ENCODE peak calls at places on chromosome 6, in five cellular contexts. I, M, E, X and K are unnamed samples.
A peak's percentile ranks its signal among the peaks of the same experiment; 100 is the strongest.

GRCh38 chr6:11785449-11785951 is 6.9 kb upstream of the ADTRP start:
- DNase-seq in M (no peak), E (no peak), X (no peak), I (no peak), K (no peak)

GRCh38 chr6:138377844-138378243 is at the start of gene SMIM28:
- DNase-seq in X (no peak), M (no peak), E (no peak), I (no peak), K (no peak)

GRCh38 chr6:43097098-43097489 is 21.0 kb downstream of the PTK7 start:
- DNase-seq in I (no peak), M (no peak), E (no peak), X (no peak), K (no peak)

GRCh38 chr6:166032366-166033171 is 135.1 kb downstream of the TBXT start:
- DNase-seq in I (no peak), M (peak; percentile 96), E (no peak), X (no peak), K (no peak)

GRCh38 chr6:90461367-90461766 is 125.5 kb downstream of the MAP3K7 start:
- DNase-seq in I (no peak), M (no peak), X (no peak), E (no peak), K (no peak)

GRCh38 chr6:73073238-73073637 is 152.1 kb downstream of the KHDC1L start:
- DNase-seq in E (no peak), I (no peak), M (no peak), X (no peak), K (no peak)

GRCh38 chr6:105795913-105796517 is 290.1 kb upstream of the PRDM1 start:
- DNase-seq in X (no peak), M (no peak), E (no peak), I (no peak), K (no peak)

GRCh38 chr6:101114703-101115102 is 233.6 kb upstream of the ASCC3 start:
- DNase-seq in I (no peak), X (peak; percentile 29), M (peak; percentile 52), E (no peak), K (no peak)

GRCh38 chr6:134247271-134247833 is 70.6 kb downstream of the SGK1 start:
- DNase-seq in M (no peak), I (peak; percentile 86), X (no peak), E (peak; percentile 52), K (peak; percentile 38)

GRCh38 chr6:127345521-127345920 is 2.1 kb upstream of the ECHDC1 start:
- DNase-seq in M (no peak), E (no peak), I (no peak), X (no peak), K (no peak)

GRCh38 chr6:40355532-40355931 is 231.6 kb downstream of the LRFN2 start:
- DNase-seq in X (no peak), I (no peak), E (no peak), M (no peak), K (no peak)

GRCh38 chr6:35360349-35361138 is 18.2 kb downstream of the PPARD start:
- DNase-seq in M (no peak), E (no peak), X (no peak), I (no peak), K (no peak)

GRCh38 chr6:71888720-71889340 is 2.5 kb downstream of the RIMS1 start:
- DNase-seq in X (no peak), I (no peak), M (no peak), E (no peak), K (no peak)

GRCh38 chr6:112163295-112164257 is 76.2 kb downstream of the FAM229B start:
- DNase-seq in I (peak; percentile 57), E (peak; percentile 10), X (peak; percentile 70), M (peak; percentile 28), K (peak; percentile 64)

GRCh38 chr6:11251553-11252358 is 19.3 kb upstream of the NEDD9 start:
- DNase-seq in E (no peak), I (no peak), M (peak; percentile 82), X (no peak), K (no peak)

GRCh38 chr6:17167327-17167979 is 65.6 kb downstream of the STMND1 start:
- DNase-seq in E (no peak), X (peak; percentile 38), M (peak; percentile 19), I (no peak), K (no peak)

GRCh38 chr6:107599043-107599442 is 109.1 kb downstream of the SOBP start:
- DNase-seq in M (no peak), E (no peak), I (no peak), X (no peak), K (no peak)

GRCh38 chr6:34950849-34951248 is 61.8 kb downstream of the ANKS1A start:
- DNase-seq in I (no peak), X (no peak), M (no peak), E (no peak), K (no peak)

GRCh38 chr6:141307309-141307998 is 825.3 kb upstream of the GJE1 start:
- DNase-seq in E (no peak), X (no peak), I (peak; percentile 1), M (no peak), K (no peak)

GRCh38 chr6:146095481-146095880 is 66.6 kb downstream of the GRM1 start:
- DNase-seq in X (no peak), M (no peak), E (no peak), I (no peak), K (no peak)

GRCh38 chr6:328924-329323 is 36.6 kb downstream of the DUSP22 start:
- DNase-seq in E (no peak), M (no peak), X (no peak), I (no peak), K (no peak)

GRCh38 chr6:1525364-1526038 is 84.2 kb upstream of the FOXC1 start:
- DNase-seq in E (no peak), X (no peak), I (no peak), M (no peak), K (no peak)

GRCh38 chr6:38018755-38019165 is 199.2 kb downstream of the ZFAND3 start:
- DNase-seq in X (no peak), M (no peak), I (no peak), E (no peak), K (no peak)

GRCh38 chr6:152980656-152981055 is 2.2 kb downstream of the FBXO5 start:
- DNase-seq in I (no peak), E (no peak), X (no peak), M (no peak), K (no peak)

GRCh38 chr6:118843685-118844390 is 50.1 kb upstream of the ASF1A start:
- DNase-seq in E (no peak), X (no peak), M (peak; percentile 7), I (no peak), K (no peak)

GRCh38 chr6:137013738-137014602 is 30.8 kb downstream of the IL20RA start:
- DNase-seq in M (peak; percentile 66), I (no peak), X (peak; percentile 28), E (no peak), K (no peak)

GRCh38 chr6:27839303-27840081 is 72.7 kb downstream of the OR2B2 start:
- DNase-seq in I (no peak), X (peak; percentile 66), E (no peak), M (peak; percentile 96), K (no peak)

GRCh38 chr6:158774734-158775449 is 44.3 kb downstream of the EZR start:
- DNase-seq in M (no peak), E (no peak), I (no peak), X (no peak), K (no peak)